ENCODE peak calls at places on chromosomes 13 and 19, in four cellular contexts. O is K562, M is HepG2, J is GM12878. N is an unnamed sample.

GRCh38 chr13:76745246-76746200 is 140.7 kb downstream of the KCTD12 start:
- DNase-seq in O (no peak), M (no peak), J (peak; percentile 59), N (no peak)

GRCh38 chr19:6041991-6042421 is 64.1 kb upstream of the RANBP3 start:
- DNase-seq in O (no peak), M (no peak), J (no peak), N (no peak)

GRCh38 chr19:47427241-47428176 is 8.2 kb upstream of the MEIS3 start:
- DNase-seq in O (peak; percentile 77), M (peak; percentile 33), J (no peak), N (peak; percentile 75)

GRCh38 chr13:113947321-113948033 is 26.4 kb downstream of the C13orf46 start:
- DNase-seq in O (peak; percentile 32), M (no peak), J (no peak), N (no peak)

GRCh38 chr13:30123575-30123974 is 183.8 kb downstream of the KATNAL1 start:
- DNase-seq in O (no peak), M (no peak), J (no peak), N (no peak)

GRCh38 chr13:108963846-108964600 is 334.6 kb downstream of the MYO16 start:
- DNase-seq in O (no peak), M (no peak), J (no peak), N (no peak)

GRCh38 chr13:57443494-57443893 is 188.1 kb upstream of the PCDH17 start:
- DNase-seq in O (no peak), M (no peak), J (no peak), N (no peak)

GRCh38 chr13:41610426-41610825 is 153.1 kb downstream of the RGCC start:
- DNase-seq in O (no peak), M (peak; percentile 66), J (no peak), N (no peak)

GRCh38 chr19:41089955-41090354 is 1.7 kb downstream of the CYP2A13 start:
- DNase-seq in O (no peak), M (no peak), J (no peak), N (no peak)

GRCh38 chr13:21948781-21949474 is 278.1 kb downstream of the FGF9 start:
- DNase-seq in O (no peak), M (no peak), J (no peak), N (no peak)

GRCh38 chr19:6947745-6948144 is 60.4 kb downstream of the ADGRE1 start:
- DNase-seq in O (no peak), M (peak; percentile 3), J (peak; percentile 79), N (peak; percentile 16)

GRCh38 chr13:49844191-49844590 is 51.7 kb upstream of the KPNA3 start:
- DNase-seq in O (no peak), M (no peak), J (no peak), N (no peak)

GRCh38 chr19:47330466-47330869 is 1.5 kb upstream of the C5AR2 start:
- DNase-seq in O (no peak), M (no peak), J (no peak), N (no peak)

GRCh38 chr13:97356592-97356991 is 77.4 kb upstream of the RAP2A start:
- DNase-seq in O (peak; percentile 34), M (no peak), J (no peak), N (no peak)
- TF ChIP-seq FOXK2 in O (no peak), M (no peak), J (no peak), N (no peak)

DNA sequence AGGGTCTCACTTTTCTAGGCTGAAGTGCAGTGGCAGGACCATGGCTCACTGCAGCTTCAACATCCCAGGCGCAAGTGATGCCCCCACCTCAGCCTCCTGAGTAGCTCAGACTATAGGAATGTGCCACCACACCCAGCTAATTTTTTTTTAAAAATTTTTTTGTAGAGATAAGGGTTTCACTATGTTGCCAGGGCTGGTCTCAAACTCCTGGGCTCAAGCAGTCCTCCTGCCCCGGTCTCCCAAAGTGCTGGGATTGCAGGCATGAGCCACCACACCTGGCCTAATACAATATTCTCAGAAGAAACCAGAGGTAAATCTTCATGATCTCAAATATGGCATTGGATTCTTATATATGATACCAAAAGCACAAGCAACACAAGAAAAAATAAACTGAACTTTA is 47.7 kb downstream of the FLT1 start:
- DNase-seq in O (no peak), M (no peak), J (no peak), N (no peak)
- TF ChIP-seq FOXK2 in O (no peak), M (no peak), J (no peak), N (no peak)

DNA sequence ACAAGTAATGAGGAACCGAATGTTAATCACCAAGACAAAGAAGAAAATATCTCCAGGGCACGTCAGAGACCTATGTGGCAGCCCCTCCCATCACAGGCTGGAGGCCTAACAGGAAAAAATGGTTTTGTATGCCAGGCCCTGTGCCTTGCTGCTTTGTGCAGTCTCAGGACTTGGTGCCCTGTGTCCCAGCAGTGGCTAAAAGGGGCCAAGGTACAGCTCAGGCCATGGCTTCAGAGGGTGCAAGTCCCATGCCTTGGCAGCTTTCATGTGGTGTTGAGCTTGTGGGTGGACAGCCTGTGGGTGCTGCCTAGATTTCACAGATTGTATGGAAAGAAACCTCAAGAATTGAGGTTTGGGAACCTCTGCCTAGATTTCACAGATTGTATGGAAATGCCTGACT is 767.2 kb upstream of the SLC10A2 start:
- DNase-seq in O (no peak), M (no peak), J (no peak), N (no peak)
- TF ChIP-seq FOXK2 in O (no peak), M (no peak), J (no peak), N (no peak)

GRCh38 chr19:57949296-57949695 is 1.8 kb upstream of the ZNF256 start:
- DNase-seq in O (no peak), M (no peak), J (no peak), N (no peak)

GRCh38 chr19:57947419-57948134 is at the start of gene ZNF256:
- DNase-seq in O (peak; percentile 29), M (peak; percentile 93), J (peak; percentile 69), N (peak; percentile 87)

GRCh38 chr19:57946316-57946715 is 1.2 kb downstream of the ZNF256 start:
- DNase-seq in O (no peak), M (no peak), J (no peak), N (no peak)

GRCh38 chr19:57949702-57950101 is 2.2 kb upstream of the ZNF256 start:
- DNase-seq in O (no peak), M (no peak), J (no peak), N (no peak)

DNA sequence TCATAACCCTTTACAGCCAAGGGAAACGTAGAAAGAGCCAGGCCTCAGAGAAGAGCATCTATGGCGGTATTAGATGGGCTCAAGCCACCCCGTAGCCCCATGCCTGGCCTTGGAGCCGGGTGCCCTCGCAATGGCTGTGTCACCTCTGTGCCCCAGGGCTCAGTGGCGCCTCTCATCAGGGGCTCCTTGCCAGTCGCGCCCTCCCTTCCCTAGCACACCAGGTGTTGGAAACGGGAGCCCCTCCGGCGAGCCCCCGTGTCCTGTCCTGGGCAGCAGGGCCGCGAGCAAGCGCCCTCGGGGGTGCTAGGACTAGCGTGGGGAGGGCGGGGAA is 453 bp downstream of the ZNF256 start:
- DNase-seq in O (no peak), M (no peak), J (no peak), N (no peak)
- TF ChIP-seq FOXK2 in O (no peak), M (no peak), J (no peak), N (no peak)

GRCh38 chr19:48609571-48610108 is 3.1 kb downstream of the SPACA4 start:
- DNase-seq in O (no peak), M (no peak), J (no peak), N (no peak)

GRCh38 chr19:48606463-48607358 is at the start of gene SPACA4:
- DNase-seq in O (no peak), M (no peak), J (no peak), N (no peak)

GRCh38 chr19:48608798-48609263 is 2.3 kb downstream of the SPACA4 start:
- DNase-seq in O (peak; percentile 73), M (peak; percentile 42), J (no peak), N (peak; percentile 61)

GRCh38 chr19:48603850-48604249 is 2.7 kb upstream of the SPACA4 start:
- DNase-seq in O (no peak), M (no peak), J (no peak), N (no peak)

GRCh38 chr19:48607359-48607755 is 815 bp downstream of the SPACA4 start:
- DNase-seq in O (no peak), M (no peak), J (no peak), N (no peak)
- TF ChIP-seq FOXK2 in O (no peak), M (no peak), J (no peak), N (no peak)

GRCh38 chr13:20141238-20142018 is 19.4 kb downstream of the GJA3 start:
- DNase-seq in O (no peak), M (no peak), J (no peak), N (peak; percentile 34)
- TF ChIP-seq FOXK2 in O (no peak), M (no peak), J (no peak), N (no peak)

GRCh38 chr13:35157143-35157755 is 215.2 kb downstream of the NBEA start:
- DNase-seq in O (no peak), M (peak; percentile 31), J (peak; percentile 33), N (peak; percentile 43)
- TF ChIP-seq FOXK2 in O (no peak), M (no peak), J (no peak), N (no peak)